ENCODE peak calls at places on chromosome 15, in ten cellular contexts. G is prostate gland; H is heart left ventricle; N is neural progenitor cell; C is IMR-90; R is cardiac muscle cell; W is breast epithelium; D is SJCRH30; E is CD4-positive, alpha-beta T cell; Y is fibroblast of lung. X is an unnamed sample.

GRCh38 chr15:58515807-58516206 is 84.0 kb downstream of the LIPC start:
- DNase-seq in N (no peak), H (no peak), D (no peak), E (no peak), R (no peak), C (no peak), Y (no peak), G (no peak), W (no peak), X (no peak)

GRCh38 chr15:40766906-40767837 is 2.6 kb upstream of the C15orf62 start:
- DNase-seq in Y (peak; percentile 79), G (no peak), R (peak; percentile 45), W (no peak), H (no peak), E (no peak), N (no peak), D (no peak), C (peak; percentile 50), X (no peak)

GRCh38 chr15:23566070-23567050 is 886 bp downstream of the MKRN3 start:
- DNase-seq in C (no peak), R (no peak), Y (peak; percentile 60), D (peak; percentile 53), E (peak; percentile 53), W (no peak), H (no peak), G (no peak), N (no peak), X (no peak)

GRCh38 chr15:91862891-91863520 is 9.5 kb downstream of the SLCO3A1 start:
- DNase-seq in C (no peak), R (no peak), Y (no peak), G (no peak), W (no peak), D (no peak), N (no peak), H (no peak), E (no peak), X (no peak)

GRCh38 chr15:80920271-80920699 is 69.3 kb downstream of the MESD start:
- DNase-seq in H (no peak), D (no peak), R (no peak), E (no peak), G (no peak), W (no peak), Y (no peak), N (no peak), C (no peak), X (no peak)

GRCh38 chr15:50109086-50109987 is 9.7 kb downstream of the ATP8B4 start:
- DNase-seq in W (no peak), H (no peak), D (no peak), C (peak; percentile 35), G (peak; percentile 27), R (peak; percentile 21), Y (peak; percentile 64), E (no peak), N (no peak), X (no peak)

GRCh38 chr15:57517027-57517671 is 74.6 kb upstream of the MYZAP start:
- DNase-seq in D (no peak), G (no peak), C (no peak), W (no peak), R (no peak), E (no peak), Y (no peak), H (no peak), N (no peak), X (no peak)

GRCh38 chr15:37926136-37926535 is 8.3 kb upstream of the TMCO5A start:
- DNase-seq in D (no peak), W (no peak), H (no peak), N (no peak), R (no peak), E (no peak), G (no peak), C (no peak), Y (no peak), X (no peak)

GRCh38 chr15:29670945-29671307 is 151.3 kb downstream of the TJP1 start:
- DNase-seq in C (peak; percentile 61), E (no peak), H (no peak), D (no peak), N (no peak), G (peak; percentile 57), R (peak; percentile 81), W (no peak), Y (peak; percentile 83), X (no peak)

GRCh38 chr15:101394654-101395053 is 94.9 kb downstream of the PCSK6 start:
- DNase-seq in R (no peak), D (no peak), E (no peak), H (no peak), Y (no peak), C (no peak), G (no peak), W (no peak), N (no peak), X (no peak)

GRCh38 chr15:41494190-41494921 is 682 bp downstream of the ITPKA start:
- DNase-seq in C (no peak), Y (no peak), G (no peak), H (no peak), D (no peak), R (no peak), E (peak; percentile 49), W (no peak), N (peak; percentile 77), X (no peak)

GRCh38 chr15:25727116-25727515 is 136.0 kb downstream of the ATP10A start:
- DNase-seq in H (no peak), N (no peak), W (no peak), D (no peak), Y (no peak), C (no peak), E (no peak), G (no peak), R (no peak), X (no peak)

GRCh38 chr15:25730918-25731317 is 132.2 kb downstream of the ATP10A start:
- DNase-seq in N (no peak), C (no peak), E (no peak), G (no peak), D (no peak), Y (no peak), H (no peak), R (no peak), W (no peak), X (no peak)

GRCh38 chr15:25731411-25731810 is 131.7 kb downstream of the ATP10A start:
- DNase-seq in N (no peak), R (no peak), C (no peak), E (no peak), W (no peak), H (no peak), Y (no peak), D (peak; percentile 55), G (no peak), X (no peak)

GRCh38 chr15:25727867-25728600 is 135.1 kb downstream of the ATP10A start:
- DNase-seq in R (no peak), G (no peak), E (no peak), N (no peak), D (no peak), C (no peak), W (no peak), Y (no peak), H (no peak), X (no peak)

DNA sequence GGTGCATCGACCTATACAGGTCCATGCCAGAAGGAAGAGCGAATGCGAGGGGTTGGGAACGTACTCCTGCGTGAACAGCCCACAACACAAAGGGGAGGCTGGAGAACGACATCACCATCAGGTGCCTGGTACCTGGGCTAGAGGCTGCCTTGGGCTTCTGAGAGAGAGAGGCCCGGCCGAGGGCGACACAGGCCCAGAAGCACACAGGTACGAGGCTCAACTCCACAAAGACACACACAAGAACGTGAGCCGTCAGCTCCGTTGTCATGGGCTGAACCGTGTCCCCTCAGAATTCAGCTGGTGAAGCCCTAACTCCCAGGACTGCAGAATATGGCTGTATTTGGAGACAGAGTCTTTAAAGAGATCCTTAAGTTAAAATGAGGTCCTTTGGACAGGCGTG is 134.3 kb downstream of the ATP10A start:
- DNase-seq in W (no peak), C (no peak), E (no peak), Y (no peak), N (no peak), R (no peak), G (no peak), H (no peak), D (no peak), X (no peak)
- H3K9me3 ChIP-seq in W (no peaks in the 10 kb centered on the region), C (no peaks in the 10 kb centered on the region), E (no peaks in the 10 kb centered on the region), Y (no peaks in the 10 kb centered on the region), N (no peaks in the 10 kb centered on the region), R (no peaks in the 10 kb centered on the region), G (no peaks in the 10 kb centered on the region), H (no peaks in the 10 kb centered on the region), D (no peaks in the 10 kb centered on the region), X (no peaks in the 10 kb centered on the region)

GRCh38 chr15:26235148-26235769 is 372.1 kb upstream of the ATP10A start:
- DNase-seq in Y (no peak), E (no peak), R (no peak), N (peak; percentile 82), G (no peak), H (no peak), W (no peak), C (no peak), D (no peak), X (no peak)
- H3K9me3 ChIP-seq in Y (no peaks in the 10 kb centered on the region), E (no peaks in the 10 kb centered on the region), R (no peaks in the 10 kb centered on the region), N (no peaks in the 10 kb centered on the region), G (no peaks in the 10 kb centered on the region), H (no peaks in the 10 kb centered on the region), W (no peaks in the 10 kb centered on the region), C (peaks cover 17% of the 10 kb centered on the region), D (no peaks in the 10 kb centered on the region), X (no peaks in the 10 kb centered on the region)

GRCh38 chr15:24676431-24676830 is 856 bp downstream of the NPAP1 start:
- DNase-seq in C (no peak), R (no peak), E (no peak), D (no peak), N (peak; percentile 27), Y (no peak), H (no peak), W (no peak), G (no peak), X (no peak)
- H3K9me3 ChIP-seq in C (peaks cover 27% of the 10 kb centered on the region), R (no peaks in the 10 kb centered on the region), E (no peaks in the 10 kb centered on the region), D (no peaks in the 10 kb centered on the region), N (peaks cover 2% of the 10 kb centered on the region), Y (no peaks in the 10 kb centered on the region), H (no peaks in the 10 kb centered on the region), W (peaks cover 30% of the 10 kb centered on the region), G (no peaks in the 10 kb centered on the region), X (peaks cover 16% of the 10 kb centered on the region)

DNA sequence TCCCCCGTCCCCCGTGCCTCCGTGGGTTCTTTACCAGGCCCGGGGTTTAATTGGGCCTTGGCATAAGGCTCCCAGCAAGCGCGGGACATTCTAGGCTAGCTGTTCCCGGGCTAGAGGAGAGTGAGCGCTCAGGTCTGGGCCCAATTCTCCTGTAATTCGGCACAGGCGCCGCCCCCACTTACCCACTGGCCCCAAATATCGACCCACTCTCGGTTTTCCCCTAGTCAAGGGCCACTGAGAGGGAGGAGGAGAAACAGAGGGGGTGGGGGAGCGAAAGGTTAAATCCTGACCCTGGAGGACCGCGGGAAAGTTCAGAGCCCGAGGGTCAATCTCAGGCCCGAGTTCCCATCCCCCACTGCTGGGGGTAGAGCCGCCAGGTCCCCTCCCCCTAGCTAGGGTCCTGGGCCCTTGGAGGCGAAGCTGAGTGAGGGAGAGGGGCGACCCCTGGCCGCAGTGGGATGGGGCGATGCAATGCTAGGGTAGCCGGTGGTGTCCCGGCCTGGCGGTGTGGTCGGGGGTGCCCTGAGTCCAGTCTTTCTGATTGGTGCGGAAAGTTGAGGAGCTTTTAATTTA is 8.5 kb upstream of the ONECUT1 start:
- DNase-seq in Y (no peak), D (no peak), C (no peak), E (no peak), R (no peak), G (no peak), H (no peak), N (peak; percentile 65), W (no peak), X (no peak)
- H3K9me3 ChIP-seq in Y (no peaks in the 10 kb centered on the region), D (no peaks in the 10 kb centered on the region), C (peaks cover 13% of the 10 kb centered on the region), E (peaks cover 10% of the 10 kb centered on the region), R (no peaks in the 10 kb centered on the region), G (no peaks in the 10 kb centered on the region), H (no peaks in the 10 kb centered on the region), N (no peaks in the 10 kb centered on the region), W (no peaks in the 10 kb centered on the region), X (no peaks in the 10 kb centered on the region)

X was measured in left ventricle myocardium inferior.